ENCODE peak calls at places on chromosomes 2 and 18, in seven cellular contexts. G, O, M, T, R, S and K are unnamed samples.

GRCh38 chr2:239178484-239178883 is 222.3 kb downstream of the HDAC4 start:
- DNase-seq in G (no peak), O (no peak), M (peak; percentile 3), T (peak; percentile 10), R (no peak), S (no peak), K (no peak)

GRCh38 chr2:142673836-142674235 is 203.6 kb upstream of the KYNU start:
- DNase-seq in G (no peak), O (no peak), M (no peak), T (no peak), R (no peak), S (no peak), K (no peak)

GRCh38 chr2:43127208-43127940 is 99.0 kb downstream of the ZFP36L2 start:
- DNase-seq in G (peak; percentile 92), O (peak; percentile 88), M (peak; percentile 63), T (peak; percentile 92), R (peak; percentile 55), S (no peak), K (no peak)

GRCh38 chr18:1513519-1513918 is 608.8 kb downstream of the ADCYAP1 start:
- DNase-seq in G (no peak), O (no peak), M (no peak), T (no peak), R (no peak), S (no peak), K (no peak)

GRCh38 chr2:101111917-101112771 is 39.0 kb downstream of the TBC1D8 start:
- DNase-seq in G (no peak), O (no peak), M (no peak), T (no peak), R (peak; percentile 97), S (no peak), K (no peak)

GRCh38 chr2:70861774-70862644 is 26.4 kb upstream of the CD207 start:
- DNase-seq in G (peak; percentile 82), O (peak; percentile 72), M (peak; percentile 90), T (peak; percentile 97), R (peak; percentile 82), S (no peak), K (peak; percentile 86)

GRCh38 chr2:240947176-240947575 is 41.0 kb downstream of the CROCC2 start:
- DNase-seq in G (no peak), O (peak; percentile 10), M (no peak), T (peak; percentile 35), R (no peak), S (no peak), K (no peak)

GRCh38 chr2:73981081-73981968 is 3.4 kb upstream of the TET3 start:
- DNase-seq in G (peak; percentile 70), O (no peak), M (peak; percentile 50), T (peak; percentile 92), R (no peak), S (no peak), K (no peak)

GRCh38 chr2:9460441-9461017 is 13.8 kb upstream of the IAH1 start:
- DNase-seq in G (no peak), O (no peak), M (no peak), T (no peak), R (no peak), S (no peak), K (no peak)

GRCh38 chr18:26865557-26865956 is at the start of gene AQP4:
- DNase-seq in G (no peak), O (no peak), M (no peak), T (peak; percentile 62), R (no peak), S (no peak), K (no peak)

GRCh38 chr2:177758591-177759371 is 313.8 kb downstream of the PDE11A start:
- DNase-seq in G (peak; percentile 4), O (no peak), M (peak; percentile 67), T (peak; percentile 82), R (peak; percentile 77), S (no peak), K (peak; percentile 40)
- TF ChIP-seq CTCF in G (no peak), O (no peak), M (peak; percentile 34), T (peak; percentile 90), R (peak; percentile 76), S (peak; percentile 26), K (peak; percentile 80)

DNA sequence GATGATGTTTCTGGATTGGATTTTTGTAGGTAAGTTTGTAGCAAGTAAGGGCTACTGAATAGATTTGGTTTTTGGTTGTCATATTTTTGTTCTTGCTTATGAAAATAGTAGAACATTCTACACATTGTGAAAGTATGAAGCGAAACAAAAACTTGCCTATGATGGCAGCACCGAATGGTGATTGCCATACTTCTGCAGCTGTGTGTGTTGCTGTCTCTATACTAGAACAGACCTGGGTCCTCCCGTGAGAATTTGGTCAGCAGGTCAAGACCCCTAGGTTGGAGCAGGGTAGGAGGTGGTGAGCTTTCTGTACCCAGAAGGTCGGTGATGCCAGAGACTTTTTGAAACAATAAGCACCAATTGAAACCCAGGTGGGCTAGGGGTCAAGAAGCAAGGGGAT is 322.6 kb downstream of the PRKCE start:
- DNase-seq in G (no peak), O (no peak), M (no peak), T (no peak), R (no peak), S (no peak), K (no peak)
- TF ChIP-seq CTCF in G (no peak), O (no peak), M (no peak), T (no peak), R (no peak), S (no peak), K (no peak)

GRCh38 chr2:203394519-203395227 is 66.5 kb downstream of the ABI2 start:
- DNase-seq in G (peak; percentile 16), O (no peak), M (no peak), T (peak; percentile 61), R (no peak), S (no peak), K (no peak)
- TF ChIP-seq CTCF in G (no peak), O (no peak), M (peak; percentile 26), T (peak; percentile 70), R (peak; percentile 10), S (no peak), K (peak; percentile 29)

DNA sequence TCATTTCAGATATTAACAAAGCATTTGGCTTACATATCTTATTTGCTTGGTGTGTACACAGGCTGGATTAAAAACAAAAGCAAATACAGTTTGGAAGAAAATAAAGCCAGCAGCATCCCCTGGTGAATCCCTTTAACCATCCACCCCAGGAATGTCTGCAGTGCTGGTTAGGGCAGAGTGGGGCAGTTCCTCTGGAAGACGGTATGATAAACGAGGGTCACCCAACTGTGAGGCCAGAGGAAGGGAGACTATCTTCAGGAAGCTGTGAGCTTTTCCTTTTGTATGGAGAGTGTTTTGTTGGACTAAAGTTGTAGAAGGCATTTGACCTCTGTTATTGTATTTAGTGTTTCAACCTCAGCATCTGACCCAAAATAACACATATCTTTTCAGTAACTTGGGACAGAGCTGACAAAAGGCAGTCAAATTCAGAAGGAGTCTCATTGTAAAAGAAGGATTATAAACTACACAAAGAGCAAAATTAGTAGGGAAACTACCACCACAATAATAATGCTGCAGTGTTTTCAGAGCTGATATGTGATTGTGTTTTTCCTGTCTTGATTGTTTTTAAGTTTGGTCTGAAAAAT is 159.1 kb downstream of the FMNL2 start:
- DNase-seq in G (no peak), O (no peak), M (no peak), T (peak; percentile 61), R (no peak), S (no peak), K (no peak)
- TF ChIP-seq CTCF in G (no peak), O (no peak), M (no peak), T (no peak), R (no peak), S (no peak), K (no peak)

GRCh38 chr2:175941699-175942098 is 60.4 kb downstream of the LNPK start:
- DNase-seq in G (no peak), O (no peak), M (no peak), T (no peak), R (no peak), S (no peak), K (no peak)
- TF ChIP-seq CTCF in G (no peak), O (no peak), M (no peak), T (no peak), R (no peak), S (no peak), K (no peak)

GRCh38 chr2:127415593-127416485 is 2.4 kb upstream of the PROC start:
- DNase-seq in G (peak; percentile 90), O (peak; percentile 69), M (peak; percentile 80), T (peak; percentile 96), R (peak; percentile 40), S (no peak), K (peak; percentile 77)
- TF ChIP-seq CTCF in G (peak; percentile 85), O (peak; percentile 63), M (peak; percentile 72), T (peak; percentile 89), R (peak; percentile 72), S (peak; percentile 43), K (peak; percentile 82)

DNA sequence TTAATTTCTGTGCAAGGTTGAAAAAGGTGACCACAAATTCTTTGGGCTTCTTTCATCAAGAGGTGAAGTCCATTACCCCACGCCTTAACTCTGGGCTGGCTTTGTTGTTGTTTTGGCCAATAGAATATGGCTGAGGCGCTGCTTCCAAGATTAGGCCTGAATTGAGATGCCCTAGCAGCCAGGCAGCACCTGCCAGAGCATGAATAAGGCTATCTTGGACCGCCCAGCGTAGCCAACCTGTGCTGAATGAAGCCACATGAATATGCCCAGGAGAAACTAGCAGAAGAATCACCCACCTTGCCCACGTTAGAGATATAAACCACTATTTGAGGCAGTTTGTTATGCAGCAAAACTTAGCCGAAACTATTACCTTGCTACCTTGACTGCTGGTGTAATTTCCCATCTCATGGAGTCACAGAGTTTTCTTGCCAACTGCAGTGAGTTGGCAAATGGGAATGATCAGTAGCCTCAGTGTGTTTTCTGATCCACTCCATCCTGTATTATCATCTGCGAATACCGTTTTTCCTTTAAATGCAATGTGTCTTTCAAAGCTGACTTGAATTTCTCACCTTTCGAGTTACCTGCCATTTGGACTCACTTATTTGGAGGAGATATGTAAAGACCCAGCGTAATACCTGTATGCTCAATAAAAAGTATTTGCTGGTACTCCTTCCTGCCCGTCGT is 679 bp downstream of the TSGA10 start:
- DNase-seq in G (no peak), O (no peak), M (no peak), T (peak; percentile 47), R (peak; percentile 12), S (no peak), K (no peak)
- TF ChIP-seq CTCF in G (no peak), O (no peak), M (no peak), T (no peak), R (no peak), S (no peak), K (no peak)

GRCh38 chr2:191866195-191866594 is 19.3 kb upstream of the CAVIN2 start:
- DNase-seq in G (no peak), O (no peak), M (no peak), T (peak; percentile 57), R (no peak), S (no peak), K (no peak)
- TF ChIP-seq CTCF in G (no peak), O (no peak), M (no peak), T (peak; percentile 43), R (no peak), S (no peak), K (no peak)

GRCh38 chr2:188204830-188205229 is 86.8 kb upstream of the GULP1 start:
- DNase-seq in G (no peak), O (no peak), M (no peak), T (no peak), R (no peak), S (no peak), K (no peak)
- TF ChIP-seq CTCF in G (no peak), O (no peak), M (no peak), T (peak; percentile 42), R (no peak), S (no peak), K (no peak)